ENCODE peak calls at places on chromosomes 2 and 18, in five cellular contexts. V is brain microvascular endothelial cell, E is heart left ventricle, P is astrocyte, L is PC-3. Y is an unnamed sample.

GRCh38 chr2:111667001-111667400 is 217.0 kb downstream of the ANAPC1 start:
- DNase-seq in V (no peak), E (no peak), P (no peak), L (no peak), Y (no peak)

GRCh38 chr2:121688820-121689219 is 39.6 kb upstream of the CLASP1 start:
- DNase-seq in V (no peak), E (no peak), P (no peak), L (no peak), Y (no peak)

GRCh38 chr2:189161894-189162293 is 17.7 kb downstream of the COL5A2 start:
- DNase-seq in V (no peak), E (no peak), P (no peak), L (no peak), Y (no peak)

GRCh38 chr2:33417093-33417492 is 59.4 kb upstream of the RASGRP3 start:
- DNase-seq in V (no peak), E (no peak), P (no peak), L (no peak), Y (no peak)

GRCh38 chr2:180979935-180980184 is 545 bp upstream of the UBE2E3 start:
- DNase-seq in V (peak), E (no peak), P (no peak), L (no peak), Y (no peak)

GRCh38 chr18:10526211-10526949 is 553 bp downstream of the NAPG start:
- DNase-seq in V (peak), E (peak), P (peak), L (peak), Y (peak)

GRCh38 chr2:231007159-231008045 is 11.5 kb downstream of the SPATA3 start:
- DNase-seq in V (no peak), E (no peak), P (no peak), L (no peak), Y (no peak)

GRCh38 chr2:42053482-42053790 is 5.6 kb downstream of the PKDCC start:
- DNase-seq in V (no peak), E (no peak), P (no peak), L (no peak), Y (no peak)

GRCh38 chr18:23136326-23137092 is 1.2 kb downstream of the CABLES1 start:
- DNase-seq in V (no peak), E (peak), P (peak), L (peak), Y (peak)

GRCh38 chr18:23138470-23138869 is 3.2 kb downstream of the CABLES1 start:
- DNase-seq in V (no peak), E (no peak), P (no peak), L (no peak), Y (no peak)

GRCh38 chr18:23137093-23137640 is 1.9 kb downstream of the CABLES1 start:
- DNase-seq in V (no peak), E (no peak), P (peak), L (no peak), Y (no peak)

GRCh38 chr18:23135679-23136325 is 517 bp downstream of the CABLES1 start:
- DNase-seq in V (no peak), E (peak), P (no peak), L (peak), Y (no peak)

DNA sequence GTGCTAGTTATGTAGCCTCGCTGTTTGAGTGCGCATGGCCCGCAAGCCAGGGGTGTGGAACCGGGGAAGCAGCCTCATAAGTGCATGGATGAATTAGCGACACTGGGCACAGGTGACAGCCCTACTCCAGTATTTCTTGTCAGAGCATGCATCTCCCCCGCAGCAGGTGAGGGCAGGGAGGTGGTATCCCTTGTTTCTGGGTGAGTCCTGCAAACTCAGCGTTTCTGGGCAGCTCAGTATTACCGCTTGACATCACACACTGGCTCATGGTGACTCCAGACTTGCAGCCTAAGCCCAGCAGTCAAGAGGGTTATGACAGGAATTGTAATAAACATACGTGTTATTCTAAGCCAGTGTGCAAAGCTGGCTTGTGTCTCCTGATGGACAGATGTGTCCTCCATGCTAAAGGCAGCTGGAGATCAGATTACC is 2.5 kb downstream of the CABLES1 start:
- DNase-seq in V (no peak), E (no peak), P (no peak), L (no peak), Y (no peak)
- H3K4me3 ChIP-seq in V (no peak), E (peak), P (no peak), L (peak), Y (no peak)

GRCh38 chr18:54238181-54238936 is 13.9 kb upstream of the MBD2 start:
- DNase-seq in V (no peak), E (no peak), P (no peak), L (no peak), Y (no peak)
- H3K27ac ChIP-seq in V (no peak), E (no peak), P (no peak), L (no peak), Y (no peak)

GRCh38 chr2:171432969-171433762 is 624 bp downstream of the METTL8 start:
- DNase-seq in V (peak), E (no peak), P (no peak), L (peak), Y (peak)
- H3K4me3 ChIP-seq in V (peak), E (peak), P (peak), L (peak), Y (peak)

GRCh38 chr2:8893474-8893873 is 56.1 kb upstream of the KIDINS220 start:
- DNase-seq in V (no peak), E (no peak), P (no peak), L (no peak), Y (no peak)
- H3K27ac ChIP-seq in V (no peak), E (no peak), P (no peak), L (no peak), Y (no peak)

DNA sequence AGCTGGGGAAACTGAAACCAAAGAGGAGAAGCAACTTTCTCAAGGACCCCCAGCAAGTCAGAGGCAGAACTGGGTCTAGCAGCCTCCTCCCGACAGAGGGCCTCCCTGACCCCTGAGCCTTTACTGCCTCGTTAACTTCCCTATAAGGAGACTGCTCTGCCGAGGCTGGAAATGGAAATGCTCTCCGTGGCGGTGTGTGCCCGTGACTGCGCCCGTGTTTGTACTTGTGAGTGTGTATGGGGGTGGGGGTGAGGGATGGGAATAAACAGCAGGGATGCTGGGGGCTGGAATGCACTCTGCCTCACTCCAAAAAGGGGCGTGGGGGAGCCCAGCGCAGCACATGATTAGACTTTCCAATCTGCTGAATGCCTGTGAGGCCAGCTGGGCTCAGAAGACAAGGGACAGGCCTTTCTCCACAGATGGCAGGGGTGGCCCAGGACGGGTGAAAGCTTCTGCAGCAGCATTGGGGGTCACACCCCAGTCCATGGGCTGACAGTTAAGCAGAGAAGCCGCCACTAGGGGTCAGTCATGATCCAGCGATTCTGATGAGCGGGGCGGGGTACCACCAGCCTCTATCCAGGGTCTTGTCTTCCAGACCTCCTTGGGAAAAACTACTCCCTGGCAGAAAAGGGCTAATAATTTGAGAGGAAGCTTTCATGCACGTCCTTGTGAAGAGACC is 26.8 kb downstream of the MPHOSPH10 start:
- DNase-seq in V (peak), E (peak), P (no peak), L (peak), Y (peak)
- H3K4me3 ChIP-seq in V (no peak), E (peak), P (no peak), L (peak), Y (no peak)

DNA sequence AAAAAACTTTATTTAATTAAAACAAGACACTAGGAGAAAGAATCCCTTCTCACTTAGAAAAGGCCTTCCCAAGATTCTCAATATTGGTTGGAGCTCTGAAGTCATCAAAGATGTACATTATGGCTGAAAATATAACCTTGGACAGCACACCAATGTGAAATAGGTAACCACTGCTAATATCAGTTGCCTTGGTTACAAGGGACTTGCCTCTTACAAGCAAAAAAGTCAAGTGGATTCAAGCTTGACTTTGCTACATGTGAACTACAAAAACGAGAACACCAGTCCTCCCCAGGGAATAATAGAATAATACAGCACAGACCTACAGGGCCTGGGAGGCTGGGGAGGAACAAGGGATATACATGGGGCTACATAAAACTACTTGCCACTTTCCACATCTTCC is 46.1 kb downstream of the NABP1 start:
- DNase-seq in V (no peak), E (no peak), P (no peak), L (no peak), Y (no peak)
- H3K27ac ChIP-seq in V (no peak), E (no peak), P (no peak), L (no peak), Y (no peak)

DNA sequence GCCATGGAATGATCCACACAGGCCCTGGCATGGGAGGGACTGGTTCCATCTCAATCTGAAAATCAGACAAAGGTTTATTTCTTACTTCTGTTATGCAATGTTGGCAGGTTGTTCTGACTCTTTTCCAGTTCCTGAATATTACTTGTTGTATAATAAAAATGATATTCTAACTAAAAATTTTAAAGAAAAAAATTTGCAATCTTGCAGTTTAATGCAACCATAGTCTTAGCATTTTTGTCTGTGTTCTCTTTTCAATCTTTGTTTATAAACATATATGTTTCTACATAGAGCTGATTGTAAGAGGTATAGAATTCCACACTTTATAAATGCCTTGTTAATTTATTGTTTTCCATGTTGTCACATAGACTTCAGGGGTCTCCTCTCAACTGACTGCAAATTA is 143.4 kb downstream of the RPIA start:
- DNase-seq in V (no peak), E (no peak), P (no peak), L (no peak), Y (no peak)
- H3K4me3 ChIP-seq in V (no peak), E (no peak), P (no peak), L (no peak), Y (no peak)

DNA sequence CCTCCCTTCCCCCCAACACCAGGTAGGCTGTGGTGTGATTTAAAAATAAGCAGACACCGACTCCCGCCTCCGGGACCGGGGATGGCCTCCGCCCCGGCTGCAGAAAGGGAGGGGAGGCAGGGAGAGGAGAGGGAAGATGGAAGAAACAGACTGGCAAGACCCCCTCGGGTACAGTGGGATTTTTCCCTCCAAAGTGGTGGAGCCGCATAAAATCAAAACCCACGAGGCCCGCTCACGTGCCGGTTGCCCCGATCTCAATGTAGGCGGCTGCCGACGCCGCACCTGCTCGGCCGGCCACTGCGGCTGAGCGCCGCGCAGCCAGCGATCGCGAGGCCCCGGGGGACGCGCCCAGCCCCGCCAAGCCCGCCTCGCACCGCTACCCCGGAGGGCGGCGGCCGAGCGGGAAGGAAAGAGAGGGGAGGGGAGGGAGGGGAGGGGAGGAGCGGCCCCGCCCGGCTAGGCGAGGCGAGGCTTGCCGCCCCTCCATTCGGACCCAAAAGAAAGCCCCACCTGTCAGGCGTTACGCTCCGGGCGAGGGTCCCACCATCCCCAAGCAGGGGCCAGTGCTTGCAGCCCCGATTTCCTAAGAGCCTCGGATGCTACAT is 804 bp downstream of the ADD2 start:
- DNase-seq in V (no peak), E (no peak), P (no peak), L (no peak), Y (no peak)
- H3K27ac ChIP-seq in V (no peak), E (no peak), P (no peak), L (no peak), Y (no peak)

DNA sequence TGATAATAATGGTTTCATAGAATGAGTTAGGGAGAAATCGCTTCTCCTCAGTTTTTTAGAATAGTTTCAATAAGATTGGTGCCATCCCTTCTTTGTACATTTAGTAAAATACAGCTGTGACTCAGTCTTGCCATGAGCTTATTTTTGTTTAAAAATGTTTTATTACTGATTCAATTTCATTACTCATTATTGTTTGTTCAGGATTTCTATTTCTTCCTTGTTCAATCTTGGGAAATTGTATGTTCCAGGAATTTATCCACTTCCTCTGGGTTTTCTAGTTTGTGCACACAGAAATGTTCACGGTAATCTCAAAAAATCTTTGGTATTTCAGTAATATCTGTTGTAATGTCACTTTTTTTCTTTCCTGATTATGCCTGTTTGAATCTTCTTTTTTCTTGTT is 371.5 kb upstream of the SETBP1 start:
- DNase-seq in V (no peak), E (no peak), P (peak), L (peak), Y (no peak)
- H3K4me3 ChIP-seq in V (no peak), E (no peak), P (no peak), L (peak), Y (no peak)

GRCh38 chr2:197674546-197674945 is 841 bp downstream of the RFTN2 start:
- DNase-seq in V (peak), E (no peak), P (no peak), L (no peak), Y (no peak)

GRCh38 chr2:197674060-197674459 is 1.3 kb downstream of the RFTN2 start:
- DNase-seq in V (no peak), E (no peak), P (no peak), L (no peak), Y (no peak)

GRCh38 chr2:197677056-197677455 is 1.7 kb upstream of the RFTN2 start:
- DNase-seq in V (no peak), E (no peak), P (no peak), L (no peak), Y (no peak)

GRCh38 chr2:197675246-197675645 is at the start of gene RFTN2:
- DNase-seq in V (peak), E (no peak), P (no peak), L (no peak), Y (no peak)

GRCh38 chr2:197675711-197676188 is 363 bp upstream of the RFTN2 start:
- DNase-seq in V (peak), E (no peak), P (peak), L (no peak), Y (no peak)
- H3K27ac ChIP-seq in V (peak), E (peak), P (peak), L (no peak), Y (no peak)

Y was measured in prostate gland.